ENCODE peak calls at places on chromosomes 7 and 10, in four cellular contexts. J is testis, T is BE2C, L is stomach. C is an unnamed sample.

GRCh38 chr7:28804990-28805389 is 153.1 kb downstream of the TRIL start:
- DNase-seq in L (no peak), T (no peak), J (no peak), C (no peak)

GRCh38 chr10:88820990-88821389 is 18.5 kb downstream of the LIPM start:
- DNase-seq in J (no peak), T (no peak), L (no peak), C (no peak)

GRCh38 chr10:69640196-69640980 is 10.3 kb downstream of the FAM241B start:
- DNase-seq in T (no peak), J (no peak), L (no peak), C (no peak)

GRCh38 chr7:43584200-43584586 is 1.3 kb downstream of the STK17A start:
- DNase-seq in J (no peak), L (no peak), T (no peak), C (no peak)

GRCh38 chr7:139575338-139575680 is 51.8 kb downstream of the CLEC2L start:
- DNase-seq in T (no peak), L (peak; percentile 8), J (no peak), C (no peak)

GRCh38 chr7:214410-215212 is 22.2 kb downstream of the FAM20C start:
- DNase-seq in L (peak; percentile 73), T (no peak), J (no peak), C (no peak)

GRCh38 chr7:28937593-28937992 is 20.5 kb downstream of the TRIL start:
- DNase-seq in J (no peak), T (no peak), L (no peak), C (no peak)

GRCh38 chr7:78099715-78100477 is 301.3 kb downstream of the PHTF2 start:
- DNase-seq in L (no peak), J (no peak), T (no peak), C (no peak)

GRCh38 chr10:126407831-126408230 is 19.6 kb upstream of the ADAM12 start:
- DNase-seq in L (no peak), T (no peak), J (no peak), C (no peak)

GRCh38 chr10:99888623-99889022 is 106.2 kb downstream of the ABCC2 start:
- DNase-seq in T (no peak), L (no peak), J (peak; percentile 83), C (no peak)

GRCh38 chr7:7967909-7968543 is 570 bp upstream of the GLCCI1 start:
- DNase-seq in L (no peak), T (no peak), J (no peak), C (no peak)

GRCh38 chr7:4836206-4836661 is 25.6 kb downstream of the PAPOLB start:
- DNase-seq in L (no peak), J (no peak), T (no peak), C (peak; percentile 46)
- H3K4me3 ChIP-seq in L (no peak overlapping the region), J (no peak overlapping the region), T (no peak overlapping the region), C (no peak overlapping the region)

DNA sequence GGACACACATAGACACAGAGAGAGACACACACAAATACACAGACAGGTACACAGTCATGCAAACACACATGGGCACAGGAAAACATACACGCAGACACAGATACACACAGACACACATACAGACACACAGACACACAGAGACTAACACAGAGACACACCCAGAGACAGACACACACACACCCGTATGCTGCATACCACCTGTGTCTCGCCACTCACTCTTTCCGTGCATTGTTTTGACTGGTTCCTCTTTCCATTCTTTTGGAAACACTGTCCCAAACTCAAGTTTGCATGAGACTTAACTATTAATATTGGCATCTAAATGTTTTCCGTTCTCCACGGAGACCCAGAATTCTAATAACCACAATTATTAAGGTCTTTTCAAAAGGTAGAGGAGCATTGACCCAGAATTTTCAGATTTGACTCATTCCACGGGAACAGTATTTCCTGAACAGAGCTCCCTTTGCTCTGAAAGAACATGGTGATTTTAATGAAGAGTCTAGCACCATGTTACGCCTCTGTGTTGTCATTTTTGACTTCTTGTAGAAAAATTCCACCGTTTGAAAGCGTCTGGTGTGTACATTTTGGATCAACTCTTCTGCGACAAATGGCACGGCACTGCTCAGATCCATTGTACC is 141.2 kb upstream of the RNF32 start:
- DNase-seq in L (no peak), T (no peak), J (no peak), C (no peak)
- H3K27me3 ChIP-seq in L (no peaks in the 10 kb centered on the region), T (no peaks in the 10 kb centered on the region), J (no peaks in the 10 kb centered on the region), C (no peaks in the 10 kb centered on the region)

GRCh38 chr7:158502068-158502750 is 85.4 kb downstream of the PTPRN2 start:
- DNase-seq in J (no peak), L (no peak), T (no peak), C (no peak)
- H3K36me3 ChIP-seq in J (no peaks in the 10 kb centered on the region), L (no peaks in the 10 kb centered on the region), T (no peaks in the 10 kb centered on the region), C (no peaks in the 10 kb centered on the region)

DNA sequence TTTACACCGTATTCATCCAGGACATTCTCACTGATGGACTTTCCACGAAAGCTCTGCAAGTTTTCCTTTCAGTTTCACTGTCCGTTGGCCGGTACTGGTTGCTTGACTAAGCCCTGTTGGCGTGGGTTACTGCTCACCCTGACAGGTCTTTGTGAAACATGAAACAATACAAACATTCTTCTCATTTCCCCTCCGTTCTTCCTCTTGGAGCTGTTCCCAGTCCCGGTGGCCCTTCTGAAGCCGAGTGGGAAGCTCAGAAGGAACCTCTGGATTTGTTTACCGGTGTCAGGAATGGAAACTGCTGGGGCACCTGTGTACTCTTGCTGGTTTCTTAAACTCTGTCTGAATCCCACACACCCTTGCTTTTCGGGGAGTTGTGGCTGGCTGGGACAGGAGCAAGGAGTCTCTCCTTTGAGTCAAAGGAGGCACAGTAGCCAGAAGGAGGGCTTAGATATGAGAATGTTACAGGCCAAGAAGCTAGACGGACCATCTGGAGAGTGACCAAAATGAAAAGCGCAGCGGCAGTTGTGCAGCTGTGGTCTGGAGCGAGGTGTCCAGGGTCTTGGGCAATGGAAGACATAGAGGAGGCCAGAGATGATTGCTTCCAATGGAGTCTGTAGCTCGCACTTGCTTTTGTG is 45.7 kb downstream of the LYZL2 start:
- DNase-seq in L (peak; percentile 80), T (no peak), J (peak; percentile 79), C (no peak)
- H3K4me3 ChIP-seq in L (peak overlapping the region; percentile 32), T (no peak overlapping the region), J (peak overlapping the region; percentile 34), C (no peak overlapping the region)

GRCh38 chr10:61933857-61934559 is 32.5 kb downstream of the ARID5B start:
- DNase-seq in L (no peak), T (no peak), J (no peak), C (no peak)

GRCh38 chr10:61935085-61935484 is 33.6 kb downstream of the ARID5B start:
- DNase-seq in L (no peak), J (no peak), T (no peak), C (no peak)

GRCh38 chr10:61939575-61940301 is 38.2 kb downstream of the ARID5B start:
- DNase-seq in L (no peak), T (no peak), J (no peak), C (no peak)

GRCh38 chr10:61937631-61938284 is 36.3 kb downstream of the ARID5B start:
- DNase-seq in T (no peak), L (no peak), J (no peak), C (no peak)

GRCh38 chr10:61936770-61937169 is 35.3 kb downstream of the ARID5B start:
- DNase-seq in T (no peak), L (no peak), J (no peak), C (no peak)
- H3K27me3 ChIP-seq in T (no peaks in the 10 kb centered on the region), L (no peaks in the 10 kb centered on the region), J (no peaks in the 10 kb centered on the region), C (no peaks in the 10 kb centered on the region)

GRCh38 chr7:116772423-116772852 is 89.9 kb upstream of the CAPZA2 start:
- DNase-seq in T (no peak), L (no peak), J (no peak), C (no peak)
- H3K36me3 ChIP-seq in T (no peaks in the 10 kb centered on the region), L (no peaks in the 10 kb centered on the region), J (no peaks in the 10 kb centered on the region), C (no peaks in the 10 kb centered on the region)

DNA sequence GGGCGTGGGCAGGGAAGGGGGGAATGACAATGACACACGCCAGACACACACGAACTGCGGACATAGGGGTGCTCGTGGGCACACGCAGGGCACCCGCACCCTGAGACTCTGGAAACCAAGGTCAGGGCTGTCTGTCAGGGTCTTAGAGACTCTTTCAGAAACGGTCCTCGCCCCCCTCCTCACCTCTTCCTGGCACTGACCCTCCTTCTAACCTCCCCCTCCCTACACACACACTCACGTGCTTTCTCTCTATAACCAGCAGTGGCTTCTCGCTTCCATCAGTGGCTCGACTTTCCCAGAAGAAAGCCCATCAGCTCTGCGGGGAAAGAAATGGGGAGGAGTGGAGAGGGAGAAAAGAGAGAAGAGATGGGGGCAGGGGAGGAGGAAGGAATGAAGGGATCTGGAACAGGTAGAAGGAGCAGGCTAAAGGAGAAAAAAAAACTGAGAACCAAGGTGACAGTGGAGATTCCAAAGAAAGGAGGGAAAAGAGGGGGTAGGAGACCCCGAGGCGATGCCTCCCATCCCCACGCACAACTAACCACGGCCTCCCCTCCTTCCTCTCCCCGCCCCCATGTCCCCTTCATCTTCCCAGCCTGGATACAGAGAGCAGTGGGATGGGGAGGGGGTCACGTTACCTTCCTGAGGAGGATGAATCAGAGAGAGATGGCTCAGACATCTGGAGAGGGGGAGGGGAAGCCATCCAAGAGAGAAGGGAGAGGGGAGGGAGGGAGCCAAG is 1.7 kb upstream of the VGF start:
- DNase-seq in T (peak; percentile 74), J (no peak), L (no peak), C (peak; percentile 91)
- H3K4me3 ChIP-seq in T (peak overlapping the region; percentile 97), J (no peak overlapping the region), L (no peak overlapping the region), C (peak overlapping the region; percentile 44)

GRCh38 chr7:154342971-154343633 is 290.9 kb downstream of the DPP6 start:
- DNase-seq in L (no peak), T (no peak), J (no peak), C (no peak)

GRCh38 chr7:154350892-154351291 is 298.7 kb downstream of the DPP6 start:
- DNase-seq in T (no peak), L (no peak), J (no peak), C (no peak)

GRCh38 chr7:154347867-154348266 is 295.7 kb downstream of the DPP6 start:
- DNase-seq in L (no peak), J (no peak), T (no peak), C (no peak)

GRCh38 chr7:154343778-154344412 is 291.7 kb downstream of the DPP6 start:
- DNase-seq in T (no peak), J (no peak), L (no peak), C (no peak)

DNA sequence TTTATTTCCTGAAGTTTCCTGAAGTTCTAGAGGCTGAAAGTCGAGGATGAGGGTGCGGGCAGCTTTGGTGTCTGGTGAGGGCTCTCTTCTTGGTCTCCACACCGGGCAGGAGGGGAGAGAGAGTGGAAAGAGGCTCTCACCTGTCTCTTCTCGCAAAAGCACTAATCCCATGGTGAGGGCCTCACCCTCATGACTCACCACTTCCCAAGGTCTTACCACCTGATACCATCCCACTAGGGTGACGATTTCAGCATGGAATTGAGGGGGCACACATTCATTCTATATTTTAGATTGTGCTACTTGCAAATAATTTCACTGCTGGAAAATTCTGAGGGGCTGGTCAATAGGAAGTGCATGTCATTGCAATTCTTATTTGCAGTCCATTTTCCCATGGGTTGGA is 292.9 kb downstream of the DPP6 start:
- DNase-seq in T (no peak), J (no peak), L (no peak), C (no peak)
- H3K27me3 ChIP-seq in T (no peaks in the 10 kb centered on the region), J (no peaks in the 10 kb centered on the region), L (no peaks in the 10 kb centered on the region), C (no peaks in the 10 kb centered on the region)